ENCODE peak calls at places on chromosomes 2 and 18, in five cellular contexts. K is activated CD4-positive, alpha-beta T cell treated with anti-CD3 and anti-CD28 coated beads for 4 hours; O is neural crest cell; I is astrocyte of the hippocampus; D is skeletal muscle cell. T is an unnamed sample.
A peak's percentile ranks its signal among the peaks of the same experiment; 100 is the strongest.

GRCh38 chr2:37671013-37671815 is at the start of gene CDC42EP3:
- DNase-seq in K (peak; percentile 66), O (peak; percentile 43), I (peak; percentile 87), D (no peak), T (peak; percentile 71)

GRCh38 chr2:174247474-174248186 is 702 bp downstream of the OLA1 start:
- DNase-seq in K (no peak), O (no peak), I (no peak), D (no peak), T (no peak)

GRCh38 chr2:234500394-234501006 is 3.6 kb upstream of the ARL4C start:
- DNase-seq in K (peak; percentile 77), O (peak; percentile 25), I (peak; percentile 71), D (no peak), T (peak; percentile 69)

GRCh38 chr2:200477667-200478121 is 32.2 kb downstream of the KCTD18 start:
- DNase-seq in K (no peak), O (no peak), I (no peak), D (no peak), T (no peak)

GRCh38 chr2:39481611-39482010 is 44.5 kb upstream of the MAP4K3 start:
- DNase-seq in K (no peak), O (no peak), I (peak; percentile 49), D (no peak), T (no peak)

GRCh38 chr2:217102941-217103340 is 243.1 kb upstream of the TNP1 start:
- DNase-seq in K (no peak), O (no peak), I (peak; percentile 44), D (no peak), T (no peak)

GRCh38 chr18:50091495-50092249 is 103.3 kb downstream of the MYO5B start:
- DNase-seq in K (no peak), O (no peak), I (no peak), D (no peak), T (no peak)

GRCh38 chr2:65435625-65436168 is 3.3 kb upstream of the SPRED2 start:
- DNase-seq in K (peak; percentile 14), O (peak; percentile 76), I (peak; percentile 96), D (peak; percentile 80), T (peak; percentile 39)

GRCh38 chr2:148557844-148558436 is 86.6 kb upstream of the EPC2 start:
- DNase-seq in K (no peak), O (no peak), I (no peak), D (no peak), T (no peak)

GRCh38 chr2:216714412-216714775 is 19.0 kb upstream of the IGFBP5 start:
- DNase-seq in K (no peak), O (no peak), I (peak; percentile 62), D (no peak), T (no peak)

T was measured in stimulated activated naive CD4-positive, alpha-beta T cell treated with Interleukin-2 at 50 U/mL for 16 hours.